ENCODE peak calls at places on chromosomes 1 and 21, in eight cellular contexts. G, U, K, L, J, H, Q and E are unnamed samples.

GRCh38 chr1:200437088-200437487 is 27.3 kb upstream of the ZNF281 start:
- DNase-seq in G (no peak), U (no peak), K (no peak), L (no peak), J (no peak), H (no peak), Q (no peak), E (no peak)

GRCh38 chr21:44996983-44997936 is 57.4 kb downstream of the SLX9 start:
- DNase-seq in G (no peak), U (no peak), K (no peak), L (no peak), J (peak), H (no peak), Q (no peak), E (no peak)

GRCh38 chr1:113035086-113035485 is 37.9 kb upstream of the LRIG2 start:
- DNase-seq in G (no peak), U (no peak), K (no peak), L (no peak), J (peak), H (no peak), Q (no peak), E (no peak)

GRCh38 chr1:235019456-235019855 is 109.2 kb downstream of the TOMM20 start:
- DNase-seq in G (no peak), U (no peak), K (no peak), L (no peak), J (no peak), H (no peak), Q (no peak), E (no peak)

GRCh38 chr21:35149698-35150097 is 100.6 kb upstream of the RUNX1 start:
- DNase-seq in G (no peak), U (no peak), K (no peak), L (no peak), J (no peak), H (no peak), Q (no peak), E (no peak)

GRCh38 chr1:46580140-46580903 is 23.7 kb downstream of the MKNK1 start:
- DNase-seq in G (no peak), U (no peak), K (no peak), L (no peak), J (no peak), H (no peak), Q (no peak), E (no peak)

GRCh38 chr1:35717911-35718476 is 690 bp downstream of the C1orf216 start:
- DNase-seq in G (no peak), U (peak), K (no peak), L (peak), J (no peak), H (peak), Q (no peak), E (peak)

GRCh38 chr1:44024031-44024902 is 7.0 kb downstream of the SLC6A9 start:
- DNase-seq in G (no peak), U (no peak), K (no peak), L (no peak), J (no peak), H (no peak), Q (no peak), E (no peak)

GRCh38 chr1:209805875-209806760 is at the start of gene IRF6:
- DNase-seq in G (peak), U (no peak), K (peak), L (no peak), J (peak), H (peak), Q (peak), E (peak)

GRCh38 chr1:2351723-2352122 is 39.6 kb downstream of the MORN1 start:
- DNase-seq in G (no peak), U (no peak), K (no peak), L (no peak), J (no peak), H (no peak), Q (no peak), E (no peak)

GRCh38 chr21:32597205-32597604 is 11.9 kb upstream of the TCP10L start:
- DNase-seq in G (no peak), U (no peak), K (no peak), L (peak), J (no peak), H (no peak), Q (no peak), E (peak)

GRCh38 chr1:107529511-107530149 is 388.8 kb downstream of the NTNG1 start:
- DNase-seq in G (peak), U (no peak), K (peak), L (peak), J (no peak), H (peak), Q (no peak), E (peak)

GRCh38 chr21:31340499-31340898 is 3.6 kb downstream of the TIAM1 start:
- DNase-seq in G (no peak), U (no peak), K (no peak), L (no peak), J (no peak), H (no peak), Q (no peak), E (no peak)

GRCh38 chr1:203046984-203047630 is 20.8 kb downstream of the PPFIA4 start:
- DNase-seq in G (no peak), U (no peak), K (no peak), L (peak), J (no peak), H (no peak), Q (no peak), E (peak)

GRCh38 chr1:156523801-156524480 is 23.4 kb upstream of the MEF2D start:
- DNase-seq in G (no peak), U (no peak), K (no peak), L (no peak), J (no peak), H (no peak), Q (no peak), E (no peak)

GRCh38 chr1:218380125-218380977 is 35.2 kb downstream of the TGFB2 start:
- DNase-seq in G (no peak), U (no peak), K (no peak), L (peak), J (peak), H (peak), Q (no peak), E (peak)

GRCh38 chr1:180988221-180988826 is 34.3 kb downstream of the STX6 start:
- DNase-seq in G (no peak), U (no peak), K (no peak), L (peak), J (no peak), H (no peak), Q (no peak), E (no peak)

GRCh38 chr1:3671371-3672180 is 19.3 kb downstream of the TP73 start:
- DNase-seq in G (no peak), U (no peak), K (no peak), L (peak), J (peak), H (peak), Q (no peak), E (no peak)

GRCh38 chr1:171966426-171967220 is 125.3 kb downstream of the DNM3 start:
- DNase-seq in G (no peak), U (no peak), K (no peak), L (peak), J (no peak), H (no peak), Q (no peak), E (no peak)

GRCh38 chr1:26320896-26321295 is 3.1 kb downstream of the CD52 start:
- DNase-seq in G (no peak), U (no peak), K (no peak), L (no peak), J (no peak), H (no peak), Q (no peak), E (no peak)

GRCh38 chr1:16207318-16208269 is 4.9 kb downstream of the ARHGEF19 start:
- DNase-seq in G (no peak), U (no peak), K (no peak), L (no peak), J (no peak), H (no peak), Q (no peak), E (no peak)

GRCh38 chr1:158048371-158049067 is 55.1 kb downstream of the KIRREL1 start:
- DNase-seq in G (no peak), U (no peak), K (no peak), L (no peak), J (no peak), H (no peak), Q (no peak), E (no peak)

GRCh38 chr1:244054247-244054923 is 3.3 kb downstream of the ZBTB18 start:
- DNase-seq in G (no peak), U (no peak), K (no peak), L (no peak), J (no peak), H (no peak), Q (no peak), E (no peak)